ENCODE peak calls at places on chromosomes 6 and 20, in four cellular contexts. I, Q, G and Y are unnamed samples.

GRCh38 chr20:45345104-45345936 is 2.9 kb downstream of the SDC4 start:
- DNase-seq in I (no peak), Q (no peak), G (no peak), Y (peak)

GRCh38 chr6:164109770-164110140 is 695.2 kb downstream of the QKI start:
- DNase-seq in I (peak), Q (peak), G (peak), Y (no peak)

GRCh38 chr6:132812255-132812732 is 2.1 kb upstream of the RPS12 start:
- DNase-seq in I (peak), Q (no peak), G (peak), Y (no peak)

GRCh38 chr6:152301021-152301805 is 335.9 kb downstream of the SYNE1 start:
- DNase-seq in I (peak), Q (no peak), G (no peak), Y (no peak)

GRCh38 chr20:2349801-2350200 is 30.9 kb upstream of the TGM6 start:
- DNase-seq in I (peak), Q (no peak), G (peak), Y (no peak)

GRCh38 chr20:41234546-41234945 is 83.0 kb downstream of the ZHX3 start:
- DNase-seq in I (no peak), Q (peak), G (no peak), Y (no peak)

GRCh38 chr6:31122803-31123706 is 2.8 kb upstream of the CDSN start:
- DNase-seq in I (peak), Q (peak), G (peak), Y (peak)

GRCh38 chr6:111846511-111847409 is 26.5 kb downstream of the FYN start:
- DNase-seq in I (peak), Q (no peak), G (no peak), Y (no peak)

GRCh38 chr6:37074053-37074827 is 68.8 kb downstream of the FGD2 start:
- DNase-seq in I (peak), Q (peak), G (peak), Y (no peak)

GRCh38 chr6:95686858-95687257 is 109.5 kb downstream of the MANEA start:
- DNase-seq in I (no peak), Q (no peak), G (no peak), Y (no peak)

GRCh38 chr6:135535989-135536414 is 38.5 kb upstream of the AHI1 start:
- DNase-seq in I (peak), Q (no peak), G (peak), Y (no peak)

GRCh38 chr6:33343953-33344611 is 26.5 kb upstream of the ZBTB22 start:
- DNase-seq in I (no peak), Q (no peak), G (no peak), Y (no peak)

GRCh38 chr20:50313827-50314226 is 123.2 kb downstream of the CEBPB start:
- DNase-seq in I (no peak), Q (no peak), G (no peak), Y (peak)

GRCh38 chr6:125668071-125668470 is 81.4 kb upstream of the HEY2 start:
- DNase-seq in I (no peak), Q (no peak), G (no peak), Y (no peak)

GRCh38 chr6:83696674-83697073 is 12.2 kb downstream of the SNAP91 start:
- DNase-seq in I (no peak), Q (no peak), G (peak), Y (no peak)

GRCh38 chr6:16522937-16523336 is 238.3 kb downstream of the ATXN1 start:
- DNase-seq in I (no peak), Q (no peak), G (no peak), Y (no peak)

GRCh38 chr20:62929051-62929538 is 2.8 kb upstream of the DIDO1 start:
- DNase-seq in I (peak), Q (peak), G (peak), Y (peak)

GRCh38 chr20:45890077-45890996 is 671 bp downstream of the NEURL2 start:
- DNase-seq in I (peak), Q (peak), G (peak), Y (peak)

GRCh38 chr20:41436679-41437078 is 70.1 kb upstream of the EMILIN3 start:
- DNase-seq in I (peak), Q (no peak), G (peak), Y (no peak)

GRCh38 chr6:12595161-12595792 is 121.3 kb upstream of the PHACTR1 start:
- DNase-seq in I (peak), Q (no peak), G (peak), Y (no peak)

GRCh38 chr6:41789937-41790502 is 2.5 kb downstream of the TOMM6 start:
- DNase-seq in I (no peak), Q (no peak), G (no peak), Y (no peak)

GRCh38 chr6:30735668-30736314 is 6.7 kb downstream of the FLOT1 start:
- DNase-seq in I (no peak), Q (no peak), G (no peak), Y (no peak)

GRCh38 chr6:129513471-129513870 is 196.5 kb downstream of the ARHGAP18 start:
- DNase-seq in I (peak), Q (no peak), G (no peak), Y (no peak)

GRCh38 chr20:21259346-21259745 is 43.8 kb upstream of the XRN2 start:
- DNase-seq in I (no peak), Q (no peak), G (no peak), Y (no peak)

GRCh38 chr6:131652472-131652871 is 15.4 kb downstream of the ENPP3 start:
- DNase-seq in I (no peak), Q (no peak), G (no peak), Y (no peak)

GRCh38 chr6:30767944-30768301 is 23.6 kb upstream of the IER3 start:
- DNase-seq in I (no peak), Q (no peak), G (no peak), Y (no peak)

GRCh38 chr6:37653933-37654565 is 43.6 kb downstream of the MDGA1 start:
- DNase-seq in I (no peak), Q (no peak), G (no peak), Y (no peak)

GRCh38 chr6:13268914-13269532 is 59.3 kb downstream of the TBC1D7 start:
- DNase-seq in I (peak), Q (no peak), G (peak), Y (no peak)

GRCh38 chr6:152189736-152190135 is 382.3 kb downstream of the ESR1 start:
- DNase-seq in I (peak), Q (no peak), G (peak), Y (no peak)

GRCh38 chr6:70651326-70651905 is 16.3 kb upstream of the SMAP1 start:
- DNase-seq in I (no peak), Q (no peak), G (no peak), Y (no peak)

GRCh38 chr6:29509239-29509638 is 21.5 kb upstream of the MAS1L start:
- DNase-seq in I (no peak), Q (no peak), G (no peak), Y (no peak)

GRCh38 chr6:169991031-169991390 is 239.6 kb downstream of the ERMARD start:
- DNase-seq in I (no peak), Q (no peak), G (no peak), Y (peak)

GRCh38 chr6:41633235-41633634 is 5.0 kb upstream of the MDFI start:
- DNase-seq in I (no peak), Q (no peak), G (no peak), Y (no peak)

GRCh38 chr6:3157151-3157933 is at the start of gene TUBB2A:
- DNase-seq in I (peak), Q (peak), G (peak), Y (peak)

GRCh38 chr20:62875419-62876355 is 14.1 kb upstream of the TCFL5 start:
- DNase-seq in I (peak), Q (peak), G (peak), Y (no peak)

DNA sequence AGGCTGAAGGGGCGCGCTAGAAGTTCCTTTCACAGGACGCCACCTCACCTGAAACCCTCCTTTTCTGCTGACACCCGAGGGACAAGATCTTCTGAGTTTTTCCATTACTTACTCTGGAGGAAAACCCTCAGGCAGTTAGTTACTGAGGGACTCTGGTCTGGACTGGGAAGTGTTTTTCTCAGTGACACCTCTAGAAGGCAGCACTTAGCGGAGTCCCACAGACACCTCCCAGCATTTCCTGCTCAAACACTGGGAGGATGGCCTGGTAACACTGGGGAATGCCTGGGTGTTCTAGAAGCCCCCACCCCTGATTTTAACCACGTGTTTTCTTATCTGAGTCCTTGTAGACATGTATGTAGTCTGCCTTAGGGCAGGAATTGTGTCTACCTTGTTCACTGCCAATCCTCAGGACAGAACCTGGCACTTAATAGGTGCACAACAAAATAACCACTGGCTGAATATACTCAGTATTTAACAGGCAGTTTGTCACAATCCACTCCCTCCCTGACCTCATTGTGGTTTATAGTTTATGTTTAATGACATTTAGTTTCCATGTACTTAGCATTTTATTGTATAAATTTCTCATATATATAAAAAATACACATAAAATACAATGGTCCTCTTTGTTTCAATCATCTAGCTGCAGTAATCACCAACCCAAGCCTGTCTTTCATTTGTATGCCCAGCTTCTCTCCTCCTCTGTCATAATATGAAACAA is 4.8 kb downstream of the GSTA3 start:
- DNase-seq in I (no peak), Q (no peak), G (peak), Y (no peak)
- TF ChIP-seq CTCF in I (peak), Q (no peak), G (peak), Y (no peak)

GRCh38 chr20:16775961-16776360 is 27.8 kb downstream of the OTOR start:
- DNase-seq in I (no peak), Q (no peak), G (no peak), Y (no peak)

GRCh38 chr20:16785221-16785620 is 37.1 kb downstream of the OTOR start:
- DNase-seq in I (peak), Q (no peak), G (no peak), Y (no peak)

GRCh38 chr20:16778159-16778558 is 30.0 kb downstream of the OTOR start:
- DNase-seq in I (no peak), Q (no peak), G (no peak), Y (no peak)

DNA sequence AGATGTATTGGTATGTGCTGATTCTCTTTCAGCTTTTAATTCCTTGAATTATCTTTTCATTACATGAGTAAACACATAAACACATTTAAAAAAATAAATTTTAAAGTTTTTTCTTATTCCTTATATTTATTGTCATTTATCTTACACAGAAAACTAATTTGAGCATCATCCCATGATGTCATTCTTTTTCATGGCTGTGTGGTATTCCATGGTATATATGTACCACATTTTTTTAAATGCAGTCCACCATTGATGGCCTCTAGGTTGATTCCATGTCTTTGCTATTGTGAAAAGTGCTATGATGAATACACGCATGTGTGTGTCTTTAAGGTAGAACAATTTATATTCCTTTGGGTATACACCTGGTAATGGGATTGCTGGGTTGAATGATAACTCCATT is 33.3 kb downstream of the OTOR start:
- DNase-seq in I (no peak), Q (no peak), G (no peak), Y (no peak)
- H3K4me3 ChIP-seq in I (no peak), Q (no peak), G (no peak), Y (no peak)

DNA sequence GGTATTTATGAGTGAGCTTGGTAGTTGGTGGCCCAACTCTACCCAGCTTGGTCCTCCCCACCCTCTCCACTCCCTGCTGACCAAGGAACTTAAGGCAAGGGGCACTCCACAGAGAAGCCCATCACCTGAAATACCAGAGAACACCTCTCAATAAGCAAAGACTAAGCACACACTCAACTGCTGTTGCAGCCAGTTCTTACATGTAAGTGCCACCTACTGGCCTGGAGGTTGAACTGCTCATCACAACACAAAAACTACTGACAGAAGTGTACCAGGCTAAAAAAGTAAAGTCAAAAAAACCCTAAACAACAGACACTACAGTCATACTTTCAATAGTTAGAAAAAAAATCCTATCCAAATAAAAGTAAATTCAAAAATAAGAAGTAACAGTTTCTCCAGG is 146.2 kb downstream of the FAM83B start:
- DNase-seq in I (no peak), Q (no peak), G (peak), Y (no peak)
- TF ChIP-seq CTCF in I (peak), Q (no peak), G (peak), Y (peak)

GRCh38 chr6:77467038-77467437 is 3.7 kb upstream of the HTR1B start:
- DNase-seq in I (no peak), Q (no peak), G (peak), Y (peak)
- H3K4me3 ChIP-seq in I (peak), Q (peak), G (peak), Y (peak)

GRCh38 chr6:7390218-7390878 is 740 bp downstream of the RIOK1 start:
- DNase-seq in I (no peak), Q (no peak), G (no peak), Y (no peak)
- TF ChIP-seq CTCF in I (peak), Q (no peak), G (no peak), Y (no peak)

GRCh38 chr20:39312107-39312506 is 350.0 kb downstream of the DHX35 start:
- DNase-seq in I (no peak), Q (no peak), G (no peak), Y (no peak)

GRCh38 chr20:39309458-39309857 is 347.3 kb downstream of the DHX35 start:
- DNase-seq in I (no peak), Q (no peak), G (no peak), Y (no peak)

DNA sequence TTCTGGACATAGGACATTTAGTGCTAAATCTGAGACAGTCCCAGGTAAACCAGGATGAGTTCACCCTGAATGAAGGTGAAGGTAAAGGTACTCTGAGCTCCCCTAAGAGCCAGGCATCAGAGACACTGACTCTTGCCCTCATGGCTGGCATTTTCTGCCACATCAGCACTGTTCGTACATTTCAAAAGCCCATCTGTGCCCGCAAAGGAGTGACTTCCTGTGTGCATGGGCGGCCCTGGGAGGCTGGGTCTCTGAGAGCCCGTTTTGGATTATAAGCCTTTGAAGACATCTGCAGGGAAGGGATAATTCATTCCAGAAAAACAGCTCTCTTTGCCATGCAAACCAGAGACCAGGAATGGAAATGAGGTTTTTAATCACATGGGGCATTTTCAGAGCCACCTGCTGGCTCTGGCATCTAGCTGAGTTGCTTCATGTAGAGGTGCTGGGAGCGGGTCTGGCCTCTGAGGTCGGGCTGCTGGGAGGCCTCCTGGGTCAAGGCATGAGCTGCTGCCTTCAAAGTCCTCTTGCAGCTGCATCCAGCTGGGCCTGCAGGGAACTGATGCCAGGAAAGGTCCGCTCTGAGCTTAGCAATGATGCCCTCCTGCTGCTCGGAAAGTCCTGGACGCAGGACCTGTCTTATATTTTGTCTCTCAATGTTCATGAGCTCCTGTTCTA is 348.4 kb downstream of the DHX35 start:
- DNase-seq in I (no peak), Q (no peak), G (no peak), Y (no peak)
- H3K4me3 ChIP-seq in I (no peak), Q (no peak), G (no peak), Y (no peak)

DNA sequence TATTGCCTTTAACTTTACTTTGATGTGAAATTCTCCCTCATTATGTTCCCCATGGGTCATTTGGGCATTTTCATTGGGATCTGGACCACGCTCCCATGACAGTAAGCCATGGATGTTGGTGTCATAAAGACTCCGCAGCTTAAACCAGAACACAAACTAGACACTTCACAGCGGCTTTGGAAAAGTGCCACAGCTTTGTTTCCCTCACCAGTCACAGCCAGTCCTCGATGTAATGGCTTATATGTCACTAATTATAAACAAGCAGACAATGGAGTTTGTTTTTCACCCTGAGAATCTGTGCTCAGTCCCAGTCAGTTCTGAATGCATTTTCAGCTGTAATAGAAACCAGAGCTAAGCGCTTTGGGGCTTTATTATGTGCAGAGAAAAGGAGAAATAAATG is 23.2 kb upstream of the DAAM2 start:
- DNase-seq in I (no peak), Q (no peak), G (no peak), Y (no peak)
- TF ChIP-seq CTCF in I (no peak), Q (no peak), G (no peak), Y (no peak)

DNA sequence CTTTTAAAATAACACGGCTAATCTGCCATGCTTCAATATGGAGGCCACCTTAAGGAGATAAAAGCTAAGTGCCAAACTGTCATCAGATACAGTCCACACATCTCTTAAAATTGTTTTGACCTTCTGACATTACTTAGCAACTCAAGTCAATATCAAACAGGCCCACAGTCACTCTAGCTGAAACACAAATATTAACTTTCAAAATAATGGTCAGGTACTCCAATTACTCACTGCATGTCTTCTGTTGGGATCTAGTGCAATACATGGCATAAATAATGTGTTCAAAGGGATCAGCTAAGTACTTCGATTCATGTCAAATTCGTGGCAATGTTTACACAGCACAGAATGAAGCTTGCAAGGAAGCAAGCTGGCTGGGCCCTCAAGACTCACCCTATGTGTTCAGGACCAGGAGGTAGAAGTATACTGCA is 133.9 kb upstream of the BEND6 start:
- DNase-seq in I (no peak), Q (no peak), G (no peak), Y (no peak)
- H3K4me3 ChIP-seq in I (no peak), Q (peak), G (no peak), Y (no peak)